ENCODE peak calls at places on chromosomes 12 and 14, in ten cellular contexts. One of them, this sample, is unnamed. For H3K27me3, the result is how much of the 10 kb centered on the place peaks cover.

GRCh38 chr14:41606249-41607118 is at the start of gene LRFN5:
- DNase-seq in body of pancreas: no peak
- DNase-seq in tibial artery: no peak
- DNase-seq in A673: peak
- DNase-seq in GM23338: peak
- DNase-seq in cardiac muscle cell: peak
- DNase-seq in GM12878: no peak
- DNase-seq in brain microvascular endothelial cell: no peak
- DNase-seq in neural progenitor cell: peak
- DNase-seq in hepatocyte: peak
- DNase-seq in this sample: peak

GRCh38 chr12:25825494-25825893 is 133.0 kb upstream of the RASSF8 start:
- DNase-seq in body of pancreas: no peak
- DNase-seq in GM12878: no peak
- DNase-seq in neural progenitor cell: no peak
- DNase-seq in hepatocyte: no peak
- DNase-seq in tibial artery: no peak
- DNase-seq in GM23338: peak
- DNase-seq in cardiac muscle cell: no peak
- DNase-seq in A673: no peak
- DNase-seq in brain microvascular endothelial cell: no peak
- DNase-seq in this sample: no peak

GRCh38 chr14:101927859-101928258 is 36.5 kb upstream of the DYNC1H1 start:
- DNase-seq in brain microvascular endothelial cell: peak
- DNase-seq in GM23338: no peak
- DNase-seq in body of pancreas: peak
- DNase-seq in hepatocyte: peak
- DNase-seq in GM12878: no peak
- DNase-seq in neural progenitor cell: no peak
- DNase-seq in tibial artery: peak
- DNase-seq in cardiac muscle cell: peak
- DNase-seq in A673: no peak
- DNase-seq in this sample: peak

GRCh38 chr12:59383426-59383822 is 212.4 kb upstream of the SLC16A7 start:
- DNase-seq in GM12878: no peak
- DNase-seq in tibial artery: no peak
- DNase-seq in GM23338: no peak
- DNase-seq in cardiac muscle cell: peak
- DNase-seq in body of pancreas: no peak
- DNase-seq in brain microvascular endothelial cell: no peak
- DNase-seq in A673: peak
- DNase-seq in hepatocyte: no peak
- DNase-seq in neural progenitor cell: no peak
- DNase-seq in this sample: no peak

GRCh38 chr14:90487031-90487430 is 90.2 kb downstream of the CALM1 start:
- DNase-seq in tibial artery: peak
- DNase-seq in hepatocyte: no peak
- DNase-seq in neural progenitor cell: no peak
- DNase-seq in GM12878: no peak
- DNase-seq in body of pancreas: no peak
- DNase-seq in brain microvascular endothelial cell: no peak
- DNase-seq in cardiac muscle cell: peak
- DNase-seq in A673: peak
- DNase-seq in GM23338: peak
- DNase-seq in this sample: no peak

GRCh38 chr12:42326466-42327226 is 679 bp downstream of the PPHLN1 start:
- DNase-seq in GM23338: no peak
- DNase-seq in cardiac muscle cell: peak
- DNase-seq in A673: peak
- DNase-seq in brain microvascular endothelial cell: peak
- DNase-seq in neural progenitor cell: peak
- DNase-seq in body of pancreas: no peak
- DNase-seq in GM12878: no peak
- DNase-seq in hepatocyte: peak
- DNase-seq in tibial artery: no peak
- DNase-seq in this sample: peak

GRCh38 chr14:31388687-31389413 is 31.5 kb downstream of the HEATR5A start:
- DNase-seq in neural progenitor cell: no peak
- DNase-seq in A673: no peak
- DNase-seq in GM23338: no peak
- DNase-seq in brain microvascular endothelial cell: peak
- DNase-seq in tibial artery: no peak
- DNase-seq in cardiac muscle cell: peak
- DNase-seq in hepatocyte: peak
- DNase-seq in GM12878: no peak
- DNase-seq in body of pancreas: no peak
- DNase-seq in this sample: no peak

GRCh38 chr14:68546839-68547238 is 246.0 kb downstream of the ZFP36L1 start:
- DNase-seq in GM12878: no peak
- DNase-seq in A673: no peak
- DNase-seq in cardiac muscle cell: peak
- DNase-seq in hepatocyte: no peak
- DNase-seq in neural progenitor cell: no peak
- DNase-seq in body of pancreas: no peak
- DNase-seq in tibial artery: no peak
- DNase-seq in brain microvascular endothelial cell: peak
- DNase-seq in GM23338: no peak
- DNase-seq in this sample: no peak

GRCh38 chr12:30796508-30796780 is 41.7 kb upstream of the CAPRIN2 start:
- DNase-seq in neural progenitor cell: peak
- DNase-seq in GM23338: peak
- DNase-seq in brain microvascular endothelial cell: peak
- DNase-seq in A673: peak
- DNase-seq in body of pancreas: peak
- DNase-seq in GM12878: no peak
- DNase-seq in tibial artery: peak
- DNase-seq in hepatocyte: peak
- DNase-seq in cardiac muscle cell: peak
- DNase-seq in this sample: no peak

GRCh38 chr12:56134897-56135296 is 6.8 kb downstream of the ESYT1 start:
- DNase-seq in hepatocyte: no peak
- DNase-seq in tibial artery: no peak
- DNase-seq in cardiac muscle cell: no peak
- DNase-seq in neural progenitor cell: no peak
- DNase-seq in A673: no peak
- DNase-seq in brain microvascular endothelial cell: no peak
- DNase-seq in GM12878: no peak
- DNase-seq in body of pancreas: no peak
- DNase-seq in GM23338: no peak
- DNase-seq in this sample: no peak

GRCh38 chr14:69107407-69108003 is 45.4 kb downstream of the DCAF5 start:
- DNase-seq in A673: peak
- DNase-seq in neural progenitor cell: peak
- DNase-seq in cardiac muscle cell: peak
- DNase-seq in GM12878: peak
- DNase-seq in tibial artery: no peak
- DNase-seq in GM23338: peak
- DNase-seq in brain microvascular endothelial cell: peak
- DNase-seq in body of pancreas: peak
- DNase-seq in hepatocyte: peak
- DNase-seq in this sample: no peak

GRCh38 chr12:20248646-20249045 is 119.7 kb upstream of the PDE3A start:
- DNase-seq in tibial artery: no peak
- DNase-seq in hepatocyte: no peak
- DNase-seq in body of pancreas: no peak
- DNase-seq in cardiac muscle cell: no peak
- DNase-seq in GM12878: no peak
- DNase-seq in A673: no peak
- DNase-seq in brain microvascular endothelial cell: no peak
- DNase-seq in neural progenitor cell: peak
- DNase-seq in GM23338: peak
- DNase-seq in this sample: no peak

DNA sequence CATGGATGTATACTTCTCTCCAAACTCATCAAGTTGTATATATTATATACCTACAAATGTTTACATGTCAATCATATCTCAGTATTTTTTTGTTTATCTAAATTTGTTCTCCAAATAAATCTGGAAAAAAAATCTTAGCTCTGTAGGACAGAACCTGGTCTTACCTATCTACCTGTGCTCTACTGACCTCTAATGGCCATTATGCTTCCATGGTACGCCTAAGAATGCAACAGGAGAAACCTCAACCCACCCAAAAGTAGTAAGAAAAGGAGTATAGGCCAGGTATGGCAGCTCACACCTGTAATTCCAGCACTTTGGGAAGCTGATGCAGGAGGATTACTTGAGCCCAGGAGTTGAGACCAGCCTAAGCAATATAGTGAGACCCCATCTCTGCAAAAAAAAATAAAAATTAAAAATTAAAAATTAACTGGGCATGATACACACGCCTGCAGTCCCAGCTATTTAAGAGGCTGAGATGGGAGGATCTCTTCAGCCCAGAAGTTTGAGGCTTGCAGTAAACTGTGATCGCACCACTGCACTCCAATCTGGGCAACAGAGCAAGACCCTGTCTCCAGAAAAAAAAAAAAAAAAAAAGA is 8.7 kb downstream of the OR11H4 start:
- DNase-seq in tibial artery: no peak
- DNase-seq in cardiac muscle cell: no peak
- DNase-seq in GM12878: no peak
- DNase-seq in A673: peak
- DNase-seq in GM23338: peak
- DNase-seq in hepatocyte: no peak
- DNase-seq in neural progenitor cell: no peak
- DNase-seq in body of pancreas: no peak
- DNase-seq in brain microvascular endothelial cell: no peak
- DNase-seq in this sample: no peak
- TF ChIP-seq CTCF in tibial artery: no peak
- TF ChIP-seq CTCF in cardiac muscle cell: no peak
- TF ChIP-seq CTCF in GM12878: peak
- TF ChIP-seq CTCF in A673: peak
- TF ChIP-seq CTCF in GM23338: peak
- TF ChIP-seq CTCF in hepatocyte: peak
- TF ChIP-seq CTCF in neural progenitor cell: peak
- TF ChIP-seq CTCF in body of pancreas: peak
- TF ChIP-seq CTCF in brain microvascular endothelial cell: no peak
- TF ChIP-seq CTCF in this sample: no peak

DNA sequence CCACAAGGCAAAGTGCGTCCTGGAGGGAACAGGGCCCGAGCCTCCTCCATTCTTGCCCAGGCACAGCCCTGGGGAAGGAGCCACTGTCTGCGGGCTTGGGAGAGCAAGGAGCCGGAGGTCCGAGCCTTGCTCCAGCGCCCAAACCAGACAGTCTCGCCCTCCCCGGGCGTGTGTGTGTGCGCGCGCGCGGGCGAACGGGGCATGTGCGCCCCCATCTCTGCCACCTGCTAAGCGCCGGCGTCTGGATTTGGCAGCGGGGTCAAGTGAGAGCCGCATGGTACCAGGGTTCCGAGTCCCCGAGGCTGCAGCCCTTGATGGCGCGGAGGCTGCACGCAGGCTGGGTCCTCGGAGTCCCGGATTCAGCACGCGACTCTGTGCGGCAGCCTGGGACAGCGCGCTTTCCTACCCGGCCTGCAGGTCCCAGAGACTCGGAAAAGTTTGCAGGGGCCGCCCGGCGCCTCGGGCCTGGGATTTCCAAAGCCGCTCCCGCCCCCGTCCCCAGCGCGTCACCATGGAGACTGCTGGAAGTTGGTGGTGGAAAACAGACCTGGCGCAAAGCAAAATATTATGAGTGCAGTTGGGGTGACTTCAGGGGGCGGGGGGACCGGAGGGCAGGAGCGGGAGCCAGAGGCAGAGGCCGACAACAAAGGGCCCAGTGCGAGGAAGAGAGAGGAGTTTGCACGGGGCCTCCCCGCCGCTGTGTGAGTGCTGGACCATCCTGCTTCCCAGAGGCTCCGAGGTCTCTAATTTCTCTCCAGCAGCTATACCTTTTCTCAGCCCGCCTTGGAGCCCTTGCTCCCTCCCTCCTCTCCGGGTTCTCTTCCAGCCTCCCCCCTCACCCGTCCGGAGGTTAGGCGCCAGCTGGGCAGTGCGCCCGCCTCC is 4.2 kb downstream of the RFX4 start:
- DNase-seq in hepatocyte: no peak
- DNase-seq in neural progenitor cell: peak
- DNase-seq in GM23338: peak
- DNase-seq in A673: no peak
- DNase-seq in tibial artery: no peak
- DNase-seq in GM12878: no peak
- DNase-seq in body of pancreas: no peak
- DNase-seq in cardiac muscle cell: no peak
- DNase-seq in brain microvascular endothelial cell: no peak
- DNase-seq in this sample: no peak
- H3K27me3 ChIP-seq in hepatocyte: half or more
- H3K27me3 ChIP-seq in neural progenitor cell: half or more
- H3K27me3 ChIP-seq in GM23338: half or more
- H3K27me3 ChIP-seq in A673: half or more
- H3K27me3 ChIP-seq in tibial artery: half or more
- H3K27me3 ChIP-seq in GM12878: under half
- H3K27me3 ChIP-seq in body of pancreas: under half
- H3K27me3 ChIP-seq in cardiac muscle cell: half or more
- H3K27me3 ChIP-seq in brain microvascular endothelial cell: half or more
- H3K27me3 ChIP-seq in this sample: half or more

DNA sequence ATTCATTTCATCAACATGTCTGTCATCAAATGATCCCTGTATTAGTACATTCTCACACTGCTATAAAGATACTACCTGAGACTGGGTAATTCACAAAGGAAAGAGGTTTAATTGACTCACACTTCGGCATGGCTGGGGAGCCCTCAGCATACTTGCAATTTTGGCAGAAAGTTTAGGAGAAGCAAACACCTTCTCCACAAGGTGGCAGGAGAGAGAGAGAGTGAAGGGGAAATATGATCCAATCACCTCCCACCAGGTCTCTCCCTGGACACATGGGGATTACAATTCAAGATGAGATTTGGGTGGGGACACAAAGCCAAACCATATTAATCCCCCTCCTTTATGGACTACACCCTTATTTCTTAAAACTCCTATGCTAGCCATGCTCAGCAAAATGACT is 932.2 kb downstream of the FLRT2 start:
- DNase-seq in brain microvascular endothelial cell: peak
- DNase-seq in body of pancreas: peak
- DNase-seq in tibial artery: no peak
- DNase-seq in GM23338: peak
- DNase-seq in hepatocyte: peak
- DNase-seq in A673: peak
- DNase-seq in neural progenitor cell: peak
- DNase-seq in GM12878: no peak
- DNase-seq in cardiac muscle cell: peak
- DNase-seq in this sample: no peak
- TF ChIP-seq CTCF in brain microvascular endothelial cell: peak
- TF ChIP-seq CTCF in body of pancreas: peak
- TF ChIP-seq CTCF in tibial artery: no peak
- TF ChIP-seq CTCF in GM23338: peak
- TF ChIP-seq CTCF in hepatocyte: peak
- TF ChIP-seq CTCF in A673: peak
- TF ChIP-seq CTCF in neural progenitor cell: peak
- TF ChIP-seq CTCF in GM12878: no peak
- TF ChIP-seq CTCF in cardiac muscle cell: peak
- TF ChIP-seq CTCF in this sample: no peak

DNA sequence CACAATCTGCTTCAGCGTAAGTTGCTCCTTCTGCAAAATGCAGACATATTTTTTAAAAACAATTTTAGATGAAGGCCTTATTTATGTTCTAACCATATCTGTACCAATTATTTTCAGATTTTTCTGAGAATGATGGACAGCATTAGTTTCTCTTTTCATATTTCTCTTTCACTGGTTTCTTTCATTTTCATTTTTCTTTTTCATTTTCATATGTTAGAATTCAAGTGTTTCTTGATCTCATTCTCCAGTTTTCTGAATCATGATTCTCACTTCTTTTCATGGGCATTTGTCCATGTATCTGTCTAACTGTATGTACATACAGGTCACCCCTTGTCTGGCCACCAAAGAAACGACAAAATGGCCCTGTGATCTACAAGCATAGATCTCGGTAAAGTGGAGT is 346.6 kb downstream of the NAV3 start:
- DNase-seq in cardiac muscle cell: no peak
- DNase-seq in body of pancreas: no peak
- DNase-seq in neural progenitor cell: no peak
- DNase-seq in brain microvascular endothelial cell: no peak
- DNase-seq in GM12878: no peak
- DNase-seq in A673: no peak
- DNase-seq in hepatocyte: no peak
- DNase-seq in GM23338: no peak
- DNase-seq in tibial artery: no peak
- DNase-seq in this sample: no peak
- H3K27me3 ChIP-seq in cardiac muscle cell: under half
- H3K27me3 ChIP-seq in body of pancreas: under half
- H3K27me3 ChIP-seq in neural progenitor cell: under half
- H3K27me3 ChIP-seq in brain microvascular endothelial cell: under half
- H3K27me3 ChIP-seq in GM12878: under half
- H3K27me3 ChIP-seq in A673: under half
- H3K27me3 ChIP-seq in hepatocyte: under half
- H3K27me3 ChIP-seq in GM23338: under half
- H3K27me3 ChIP-seq in tibial artery: under half
- H3K27me3 ChIP-seq in this sample: under half